ENCODE peak calls at places on chromosomes 16 and 17, in six cellular contexts. One of them, this sample, is unnamed.

GRCh38 chr16:17395849-17396480 is 74.8 kb downstream of the XYLT1 start:
- DNase-seq in aorta: no peak
- DNase-seq in cardiac muscle cell: no peak
- DNase-seq in body of pancreas: peak
- DNase-seq in PC-9: no peak
- DNase-seq in esophagus muscularis mucosa: no peak
- DNase-seq in this sample: no peak

GRCh38 chr17:19338031-19338990 is 24.2 kb downstream of the B9D1 start:
- DNase-seq in aorta: peak
- DNase-seq in cardiac muscle cell: peak
- DNase-seq in body of pancreas: peak
- DNase-seq in PC-9: no peak
- DNase-seq in esophagus muscularis mucosa: no peak
- DNase-seq in this sample: peak

GRCh38 chr17:16987001-16987829 is 15.3 kb upstream of the TNFRSF13B start:
- DNase-seq in aorta: no peak
- DNase-seq in cardiac muscle cell: no peak
- DNase-seq in body of pancreas: no peak
- DNase-seq in PC-9: no peak
- DNase-seq in esophagus muscularis mucosa: no peak
- DNase-seq in this sample: no peak

GRCh38 chr17:43543300-43543699 is 2.8 kb downstream of the ETV4 start:
- DNase-seq in aorta: no peak
- DNase-seq in cardiac muscle cell: no peak
- DNase-seq in body of pancreas: no peak
- DNase-seq in PC-9: peak
- DNase-seq in esophagus muscularis mucosa: no peak
- DNase-seq in this sample: no peak

GRCh38 chr16:85551319-85551978 is 61.7 kb upstream of the GSE1 start:
- DNase-seq in aorta: no peak
- DNase-seq in cardiac muscle cell: no peak
- DNase-seq in body of pancreas: no peak
- DNase-seq in PC-9: no peak
- DNase-seq in esophagus muscularis mucosa: no peak
- DNase-seq in this sample: no peak

GRCh38 chr17:50858486-50859225 is 7.5 kb downstream of the TOB1 start:
- DNase-seq in aorta: no peak
- DNase-seq in cardiac muscle cell: no peak
- DNase-seq in body of pancreas: no peak
- DNase-seq in PC-9: no peak
- DNase-seq in esophagus muscularis mucosa: no peak
- DNase-seq in this sample: no peak

GRCh38 chr16:27383511-27384243 is 18.3 kb upstream of the IL21R start:
- DNase-seq in aorta: peak
- DNase-seq in cardiac muscle cell: no peak
- DNase-seq in body of pancreas: no peak
- DNase-seq in PC-9: no peak
- DNase-seq in esophagus muscularis mucosa: no peak
- DNase-seq in this sample: no peak

GRCh38 chr17:76141212-76142043 is at the start of gene FOXJ1:
- DNase-seq in aorta: peak
- DNase-seq in cardiac muscle cell: peak
- DNase-seq in body of pancreas: peak
- DNase-seq in PC-9: peak
- DNase-seq in esophagus muscularis mucosa: peak
- DNase-seq in this sample: peak

GRCh38 chr17:50047488-50048126 is 8.3 kb upstream of the ITGA3 start:
- DNase-seq in aorta: no peak
- DNase-seq in cardiac muscle cell: no peak
- DNase-seq in body of pancreas: no peak
- DNase-seq in PC-9: peak
- DNase-seq in esophagus muscularis mucosa: no peak
- DNase-seq in this sample: no peak

GRCh38 chr16:13391337-13391736 is 489.9 kb downstream of the SHISA9 start:
- DNase-seq in aorta: no peak
- DNase-seq in cardiac muscle cell: no peak
- DNase-seq in body of pancreas: no peak
- DNase-seq in PC-9: no peak
- DNase-seq in esophagus muscularis mucosa: peak
- DNase-seq in this sample: no peak

GRCh38 chr17:50672831-50673551 is 34.7 kb downstream of the ANKRD40 start:
- DNase-seq in aorta: peak
- DNase-seq in cardiac muscle cell: no peak
- DNase-seq in body of pancreas: peak
- DNase-seq in PC-9: no peak
- DNase-seq in esophagus muscularis mucosa: no peak
- DNase-seq in this sample: no peak

GRCh38 chr17:43003542-43004172 is 2.9 kb upstream of the IFI35 start:
- DNase-seq in aorta: peak
- DNase-seq in cardiac muscle cell: no peak
- DNase-seq in body of pancreas: peak
- DNase-seq in PC-9: peak
- DNase-seq in esophagus muscularis mucosa: no peak
- DNase-seq in this sample: no peak

GRCh38 chr17:38798614-38799500 is 499 bp downstream of the PIP4K2B start:
- DNase-seq in aorta: peak
- DNase-seq in cardiac muscle cell: no peak
- DNase-seq in body of pancreas: peak
- DNase-seq in PC-9: no peak
- DNase-seq in esophagus muscularis mucosa: no peak
- DNase-seq in this sample: no peak

GRCh38 chr17:71446635-71447034 is 674.2 kb upstream of the SOX9 start:
- DNase-seq in aorta: no peak
- DNase-seq in cardiac muscle cell: no peak
- DNase-seq in body of pancreas: no peak
- DNase-seq in PC-9: no peak
- DNase-seq in esophagus muscularis mucosa: no peak
- DNase-seq in this sample: no peak

GRCh38 chr17:6082335-6082734 is 12.2 kb downstream of the WSCD1 start:
- DNase-seq in aorta: no peak
- DNase-seq in cardiac muscle cell: no peak
- DNase-seq in body of pancreas: no peak
- DNase-seq in PC-9: no peak
- DNase-seq in esophagus muscularis mucosa: no peak
- DNase-seq in this sample: no peak

GRCh38 chr16:76943936-76944335 is 247.1 kb upstream of the MON1B start:
- DNase-seq in aorta: no peak
- DNase-seq in cardiac muscle cell: no peak
- DNase-seq in body of pancreas: no peak
- DNase-seq in PC-9: no peak
- DNase-seq in esophagus muscularis mucosa: no peak
- DNase-seq in this sample: no peak

GRCh38 chr16:28974007-28974436 is 556 bp upstream of the SPNS1 start:
- DNase-seq in aorta: peak
- DNase-seq in cardiac muscle cell: peak
- DNase-seq in body of pancreas: peak
- DNase-seq in PC-9: peak
- DNase-seq in esophagus muscularis mucosa: no peak
- DNase-seq in this sample: peak

GRCh38 chr16:86477642-86478041 is 32.7 kb upstream of the FOXF1 start:
- DNase-seq in aorta: no peak
- DNase-seq in cardiac muscle cell: no peak
- DNase-seq in body of pancreas: no peak
- DNase-seq in PC-9: no peak
- DNase-seq in esophagus muscularis mucosa: no peak
- DNase-seq in this sample: no peak

GRCh38 chr16:2033057-2033911 is 6.6 kb downstream of the NHERF2 start:
- DNase-seq in aorta: peak
- DNase-seq in cardiac muscle cell: peak
- DNase-seq in body of pancreas: peak
- DNase-seq in PC-9: no peak
- DNase-seq in esophagus muscularis mucosa: no peak
- DNase-seq in this sample: no peak

GRCh38 chr16:75011634-75012307 is 12.9 kb downstream of the ZNRF1 start:
- DNase-seq in aorta: no peak
- DNase-seq in cardiac muscle cell: no peak
- DNase-seq in body of pancreas: no peak
- DNase-seq in PC-9: peak
- DNase-seq in esophagus muscularis mucosa: no peak
- DNase-seq in this sample: no peak
- H3K4me3 ChIP-seq in aorta: no peak
- H3K4me3 ChIP-seq in cardiac muscle cell: no peak
- H3K4me3 ChIP-seq in body of pancreas: no peak
- H3K4me3 ChIP-seq in PC-9: no peak
- H3K4me3 ChIP-seq in esophagus muscularis mucosa: no peak
- H3K4me3 ChIP-seq in this sample: no peak

GRCh38 chr17:2085648-2085949 is 30.7 kb downstream of the HIC1 start:
- DNase-seq in aorta: no peak
- DNase-seq in cardiac muscle cell: no peak
- DNase-seq in body of pancreas: no peak
- DNase-seq in PC-9: no peak
- DNase-seq in esophagus muscularis mucosa: no peak
- DNase-seq in this sample: no peak

GRCh38 chr17:2086306-2086705 is 31.4 kb downstream of the HIC1 start:
- DNase-seq in aorta: no peak
- DNase-seq in cardiac muscle cell: no peak
- DNase-seq in body of pancreas: no peak
- DNase-seq in PC-9: no peak
- DNase-seq in esophagus muscularis mucosa: no peak
- DNase-seq in this sample: no peak

GRCh38 chr17:2089021-2089422 is 34.1 kb downstream of the HIC1 start:
- DNase-seq in aorta: no peak
- DNase-seq in cardiac muscle cell: no peak
- DNase-seq in body of pancreas: no peak
- DNase-seq in PC-9: peak
- DNase-seq in esophagus muscularis mucosa: no peak
- DNase-seq in this sample: no peak

GRCh38 chr17:2090210-2090641 is 35.3 kb downstream of the HIC1 start:
- DNase-seq in aorta: no peak
- DNase-seq in cardiac muscle cell: no peak
- DNase-seq in body of pancreas: no peak
- DNase-seq in PC-9: no peak
- DNase-seq in esophagus muscularis mucosa: no peak
- DNase-seq in this sample: no peak

DNA sequence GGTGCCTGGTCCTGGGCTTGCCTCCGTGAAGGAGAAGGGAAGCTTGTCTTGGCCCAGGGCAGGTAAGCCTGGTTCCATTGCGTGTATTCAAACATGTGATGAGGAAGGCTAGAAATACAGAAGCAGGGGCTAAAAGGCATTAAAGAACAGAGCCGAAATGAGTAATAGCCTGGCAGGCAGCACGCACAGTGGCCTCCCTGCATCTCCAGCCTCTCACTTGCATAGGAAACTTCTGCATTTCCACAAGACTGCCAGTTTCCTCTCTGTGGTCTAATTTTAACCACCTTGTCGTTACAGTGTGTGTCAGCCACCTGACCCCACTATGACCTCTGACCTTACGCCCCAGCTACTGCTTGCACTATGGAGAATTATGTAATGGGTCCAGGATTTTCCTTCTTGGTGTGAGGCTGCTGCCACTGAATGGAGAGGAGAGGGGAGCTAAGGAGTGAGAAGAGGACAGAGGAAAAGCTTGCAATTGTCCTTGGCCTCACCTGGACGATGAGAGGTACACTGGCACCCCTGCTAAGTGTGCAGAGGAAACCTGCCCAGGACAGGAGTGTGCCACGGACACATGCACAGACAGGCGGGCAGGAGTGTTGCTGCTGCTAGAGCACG is 32.8 kb downstream of the HIC1 start:
- DNase-seq in aorta: peak
- DNase-seq in cardiac muscle cell: no peak
- DNase-seq in body of pancreas: no peak
- DNase-seq in PC-9: peak
- DNase-seq in esophagus muscularis mucosa: no peak
- DNase-seq in this sample: no peak
- H3K27ac ChIP-seq in aorta: no peak
- H3K27ac ChIP-seq in cardiac muscle cell: peak
- H3K27ac ChIP-seq in body of pancreas: peak
- H3K27ac ChIP-seq in PC-9: no peak
- H3K27ac ChIP-seq in esophagus muscularis mucosa: peak
- H3K27ac ChIP-seq in this sample: no peak

GRCh38 chr16:11665071-11665491 is 3.2 kb upstream of the SNN start:
- DNase-seq in aorta: no peak
- DNase-seq in cardiac muscle cell: no peak
- DNase-seq in body of pancreas: no peak
- DNase-seq in PC-9: no peak
- DNase-seq in esophagus muscularis mucosa: no peak
- DNase-seq in this sample: peak
- H3K4me3 ChIP-seq in aorta: no peak
- H3K4me3 ChIP-seq in cardiac muscle cell: no peak
- H3K4me3 ChIP-seq in body of pancreas: no peak
- H3K4me3 ChIP-seq in PC-9: no peak
- H3K4me3 ChIP-seq in esophagus muscularis mucosa: no peak
- H3K4me3 ChIP-seq in this sample: no peak

DNA sequence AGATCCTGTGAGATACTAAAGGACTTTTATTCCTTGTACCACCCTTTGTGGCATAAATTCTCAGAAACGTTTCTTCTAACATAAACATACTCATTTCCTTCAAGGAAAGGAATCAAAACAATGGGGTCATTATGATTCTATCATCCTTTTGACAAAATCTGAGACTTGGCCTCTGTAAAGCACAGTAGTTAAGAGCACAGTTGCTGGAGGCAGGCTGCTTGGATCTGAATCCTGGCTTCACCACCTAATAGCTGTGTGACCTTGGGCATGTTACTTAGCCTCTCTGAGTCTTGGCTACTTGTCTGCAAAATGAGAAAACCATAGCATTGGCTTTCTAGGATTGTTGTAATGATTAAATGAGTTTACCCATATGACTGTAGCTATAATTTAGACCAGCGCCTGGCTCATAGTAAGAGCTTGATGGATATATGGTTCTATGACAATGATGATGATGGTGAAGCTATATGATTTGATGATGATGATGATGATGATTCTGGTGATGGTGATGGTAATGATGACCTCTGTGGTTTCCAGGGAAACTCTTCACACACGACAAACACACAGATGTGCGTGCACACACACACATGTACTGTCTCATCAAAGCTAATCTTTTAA is 6.1 kb upstream of the KRT31 start:
- DNase-seq in aorta: no peak
- DNase-seq in cardiac muscle cell: no peak
- DNase-seq in body of pancreas: no peak
- DNase-seq in PC-9: no peak
- DNase-seq in esophagus muscularis mucosa: no peak
- DNase-seq in this sample: no peak
- H3K27ac ChIP-seq in aorta: no peak
- H3K27ac ChIP-seq in cardiac muscle cell: no peak
- H3K27ac ChIP-seq in body of pancreas: no peak
- H3K27ac ChIP-seq in PC-9: peak
- H3K27ac ChIP-seq in esophagus muscularis mucosa: peak
- H3K27ac ChIP-seq in this sample: no peak

GRCh38 chr16:379183-379960 is 2.4 kb downstream of the PGAP6 start:
- DNase-seq in aorta: no peak
- DNase-seq in cardiac muscle cell: no peak
- DNase-seq in body of pancreas: peak
- DNase-seq in PC-9: no peak
- DNase-seq in esophagus muscularis mucosa: no peak
- DNase-seq in this sample: no peak
- H3K4me3 ChIP-seq in aorta: no peak
- H3K4me3 ChIP-seq in cardiac muscle cell: no peak
- H3K4me3 ChIP-seq in body of pancreas: peak
- H3K4me3 ChIP-seq in PC-9: no peak
- H3K4me3 ChIP-seq in esophagus muscularis mucosa: no peak
- H3K4me3 ChIP-seq in this sample: no peak